ENCODE peak calls at places on chromosomes 16 and 17, in ten cellular contexts. One of them, this sample, is unnamed.
A peak's percentile ranks its signal among the peaks of the same experiment; 100 is the strongest.

GRCh38 chr17:40065771-40066510 is 3.2 kb downstream of the THRA start:
- DNase-seq in fibroblast of lung: no peak
- DNase-seq in GM23248: no peak
- DNase-seq in GM23338: no peak
- DNase-seq in CD4-positive, alpha-beta memory T cell: no peak
- DNase-seq in A549: no peak
- DNase-seq in effector memory CD4-positive, alpha-beta T cell: no peak
- DNase-seq in upper lobe of right lung: no peak
- DNase-seq in sigmoid colon: peak; percentile 73
- DNase-seq in body of pancreas: no peak
- DNase-seq in this sample: no peak

GRCh38 chr17:61736438-61736837 is 126.9 kb downstream of the BRIP1 start:
- DNase-seq in A549: no peak
- DNase-seq in GM23338: no peak
- DNase-seq in fibroblast of lung: no peak
- DNase-seq in GM23248: no peak
- DNase-seq in upper lobe of right lung: no peak
- DNase-seq in CD4-positive, alpha-beta memory T cell: no peak
- DNase-seq in effector memory CD4-positive, alpha-beta T cell: no peak
- DNase-seq in body of pancreas: no peak
- DNase-seq in sigmoid colon: no peak
- DNase-seq in this sample: no peak

GRCh38 chr17:83078378-83079339 is 750 bp upstream of the METRNL start:
- DNase-seq in GM23338: no peak
- DNase-seq in CD4-positive, alpha-beta memory T cell: peak; percentile 21
- DNase-seq in upper lobe of right lung: no peak
- DNase-seq in effector memory CD4-positive, alpha-beta T cell: no peak
- DNase-seq in fibroblast of lung: no peak
- DNase-seq in body of pancreas: peak; percentile 33
- DNase-seq in GM23248: peak; percentile 63
- DNase-seq in sigmoid colon: peak; percentile 80
- DNase-seq in A549: no peak
- DNase-seq in this sample: no peak

GRCh38 chr17:19756551-19756950 is 8.5 kb upstream of the ALDH3A1 start:
- DNase-seq in upper lobe of right lung: no peak
- DNase-seq in A549: no peak
- DNase-seq in GM23248: no peak
- DNase-seq in fibroblast of lung: no peak
- DNase-seq in sigmoid colon: no peak
- DNase-seq in body of pancreas: no peak
- DNase-seq in GM23338: no peak
- DNase-seq in effector memory CD4-positive, alpha-beta T cell: no peak
- DNase-seq in CD4-positive, alpha-beta memory T cell: no peak
- DNase-seq in this sample: no peak

GRCh38 chr17:5237541-5238016 is 2.9 kb upstream of the SCIMP start:
- DNase-seq in upper lobe of right lung: peak; percentile 69
- DNase-seq in body of pancreas: peak; percentile 62
- DNase-seq in sigmoid colon: no peak
- DNase-seq in CD4-positive, alpha-beta memory T cell: no peak
- DNase-seq in fibroblast of lung: peak; percentile 30
- DNase-seq in A549: peak; percentile 90
- DNase-seq in GM23248: peak; percentile 65
- DNase-seq in GM23338: peak; percentile 93
- DNase-seq in effector memory CD4-positive, alpha-beta T cell: no peak
- DNase-seq in this sample: peak; percentile 78

GRCh38 chr17:66304304-66305174 is 2.1 kb downstream of the PRKCA start:
- DNase-seq in body of pancreas: peak; percentile 18
- DNase-seq in CD4-positive, alpha-beta memory T cell: no peak
- DNase-seq in fibroblast of lung: peak; percentile 51
- DNase-seq in upper lobe of right lung: no peak
- DNase-seq in GM23338: peak; percentile 80
- DNase-seq in effector memory CD4-positive, alpha-beta T cell: no peak
- DNase-seq in A549: peak; percentile 66
- DNase-seq in sigmoid colon: no peak
- DNase-seq in GM23248: peak; percentile 24
- DNase-seq in this sample: peak; percentile 48

GRCh38 chr17:34110315-34110714 is 144.8 kb upstream of the CCL2 start:
- DNase-seq in GM23248: no peak
- DNase-seq in CD4-positive, alpha-beta memory T cell: no peak
- DNase-seq in body of pancreas: peak; percentile 76
- DNase-seq in A549: no peak
- DNase-seq in effector memory CD4-positive, alpha-beta T cell: no peak
- DNase-seq in GM23338: peak; percentile 34
- DNase-seq in fibroblast of lung: no peak
- DNase-seq in upper lobe of right lung: no peak
- DNase-seq in sigmoid colon: no peak
- DNase-seq in this sample: no peak

GRCh38 chr17:32226881-32227280 is 38.8 kb upstream of the RHBDL3 start:
- DNase-seq in upper lobe of right lung: no peak
- DNase-seq in A549: no peak
- DNase-seq in body of pancreas: no peak
- DNase-seq in GM23248: no peak
- DNase-seq in effector memory CD4-positive, alpha-beta T cell: no peak
- DNase-seq in sigmoid colon: no peak
- DNase-seq in fibroblast of lung: no peak
- DNase-seq in CD4-positive, alpha-beta memory T cell: no peak
- DNase-seq in GM23338: peak; percentile 53
- DNase-seq in this sample: no peak

GRCh38 chr17:74237321-74237720 is 23.9 kb downstream of the TTYH2 start:
- DNase-seq in body of pancreas: no peak
- DNase-seq in sigmoid colon: no peak
- DNase-seq in effector memory CD4-positive, alpha-beta T cell: no peak
- DNase-seq in GM23248: no peak
- DNase-seq in upper lobe of right lung: no peak
- DNase-seq in GM23338: no peak
- DNase-seq in fibroblast of lung: no peak
- DNase-seq in A549: no peak
- DNase-seq in CD4-positive, alpha-beta memory T cell: no peak
- DNase-seq in this sample: no peak

GRCh38 chr16:889586-889985 is 81.2 kb downstream of the LMF1 start:
- DNase-seq in fibroblast of lung: no peak
- DNase-seq in CD4-positive, alpha-beta memory T cell: no peak
- DNase-seq in GM23338: no peak
- DNase-seq in sigmoid colon: no peak
- DNase-seq in A549: no peak
- DNase-seq in effector memory CD4-positive, alpha-beta T cell: no peak
- DNase-seq in GM23248: no peak
- DNase-seq in body of pancreas: no peak
- DNase-seq in upper lobe of right lung: no peak
- DNase-seq in this sample: no peak
- H3K4me1 ChIP-seq in fibroblast of lung: no peaks in the 10 kb centered on the region
- H3K4me1 ChIP-seq in CD4-positive, alpha-beta memory T cell: no peaks in the 10 kb centered on the region
- H3K4me1 ChIP-seq in GM23338: peaks cover 4% of the 10 kb centered on the region
- H3K4me1 ChIP-seq in sigmoid colon: peaks cover 10% of the 10 kb centered on the region
- H3K4me1 ChIP-seq in A549: no peaks in the 10 kb centered on the region
- H3K4me1 ChIP-seq in effector memory CD4-positive, alpha-beta T cell: no peaks in the 10 kb centered on the region
- H3K4me1 ChIP-seq in GM23248: no peaks in the 10 kb centered on the region
- H3K4me1 ChIP-seq in body of pancreas: no peaks in the 10 kb centered on the region
- H3K4me1 ChIP-seq in upper lobe of right lung: no peaks in the 10 kb centered on the region
- H3K4me1 ChIP-seq in this sample: no peaks in the 10 kb centered on the region

DNA sequence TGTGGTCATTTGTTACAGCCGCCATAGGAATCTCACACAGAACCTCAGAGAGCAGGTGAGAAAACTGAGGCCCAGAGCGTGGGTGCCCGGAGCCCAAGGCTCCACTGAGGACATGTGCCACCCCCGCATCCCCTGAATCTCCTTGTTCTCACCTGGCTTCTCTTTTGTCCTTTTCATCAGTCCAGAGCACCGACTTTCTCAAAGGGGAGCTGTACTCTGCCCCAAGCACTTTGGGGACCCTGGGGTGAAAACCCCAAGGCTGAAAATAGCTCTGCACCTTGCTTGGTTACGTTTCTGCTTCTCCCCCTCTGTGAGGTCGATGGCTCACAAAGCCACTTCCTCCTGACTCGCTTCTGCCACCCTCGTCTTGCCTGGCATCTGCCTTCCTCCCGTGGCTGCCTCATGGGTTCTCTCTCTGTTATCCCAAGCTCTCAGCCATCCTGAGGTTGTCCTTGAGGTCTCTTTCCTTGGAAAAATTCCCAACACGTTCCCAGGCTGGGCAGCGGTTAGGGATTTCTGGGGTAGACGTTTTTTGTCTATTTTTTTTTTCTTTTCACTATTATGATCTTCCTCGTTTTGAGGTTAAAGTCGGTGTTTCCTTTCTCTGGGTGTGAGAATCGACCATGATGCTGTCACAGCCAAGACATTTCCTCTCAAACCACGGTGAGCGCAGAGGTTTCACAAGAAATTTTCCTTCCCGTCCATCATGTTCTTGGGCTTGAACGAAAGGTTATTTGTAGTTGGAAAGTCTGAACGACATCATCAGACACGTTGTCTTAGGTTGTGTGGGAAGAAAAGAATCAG is 37.2 kb downstream of the IRF8 start:
- DNase-seq in A549: no peak
- DNase-seq in sigmoid colon: no peak
- DNase-seq in CD4-positive, alpha-beta memory T cell: peak; percentile 75
- DNase-seq in GM23248: no peak
- DNase-seq in GM23338: no peak
- DNase-seq in body of pancreas: no peak
- DNase-seq in fibroblast of lung: peak; percentile 35
- DNase-seq in upper lobe of right lung: no peak
- DNase-seq in effector memory CD4-positive, alpha-beta T cell: peak; percentile 47
- DNase-seq in this sample: no peak
- H3K4me3 ChIP-seq in A549: no peak overlapping the region
- H3K4me3 ChIP-seq in sigmoid colon: no peak overlapping the region
- H3K4me3 ChIP-seq in CD4-positive, alpha-beta memory T cell: peak overlapping the region; percentile 49
- H3K4me3 ChIP-seq in GM23248: no peak overlapping the region
- H3K4me3 ChIP-seq in GM23338: no peak overlapping the region
- H3K4me3 ChIP-seq in body of pancreas: no peak overlapping the region
- H3K4me3 ChIP-seq in fibroblast of lung: no peak overlapping the region
- H3K4me3 ChIP-seq in upper lobe of right lung: no peak overlapping the region
- H3K4me3 ChIP-seq in effector memory CD4-positive, alpha-beta T cell: peak overlapping the region; percentile 32
- H3K4me3 ChIP-seq in this sample: no peak overlapping the region

GRCh38 chr17:17540935-17541639 is 44.9 kb upstream of the RASD1 start:
- DNase-seq in GM23248: no peak
- DNase-seq in CD4-positive, alpha-beta memory T cell: no peak
- DNase-seq in fibroblast of lung: no peak
- DNase-seq in upper lobe of right lung: no peak
- DNase-seq in effector memory CD4-positive, alpha-beta T cell: no peak
- DNase-seq in sigmoid colon: no peak
- DNase-seq in GM23338: no peak
- DNase-seq in body of pancreas: no peak
- DNase-seq in A549: no peak
- DNase-seq in this sample: no peak
- H3K4me1 ChIP-seq in GM23248: peaks cover 8% of the 10 kb centered on the region
- H3K4me1 ChIP-seq in CD4-positive, alpha-beta memory T cell: no peaks in the 10 kb centered on the region
- H3K4me1 ChIP-seq in fibroblast of lung: no peaks in the 10 kb centered on the region
- H3K4me1 ChIP-seq in upper lobe of right lung: peaks cover 7% of the 10 kb centered on the region
- H3K4me1 ChIP-seq in effector memory CD4-positive, alpha-beta T cell: no peaks in the 10 kb centered on the region
- H3K4me1 ChIP-seq in sigmoid colon: peaks cover 20% of the 10 kb centered on the region
- H3K4me1 ChIP-seq in GM23338: no peaks in the 10 kb centered on the region
- H3K4me1 ChIP-seq in body of pancreas: peaks cover 59% of the 10 kb centered on the region
- H3K4me1 ChIP-seq in A549: peaks cover 38% of the 10 kb centered on the region
- H3K4me1 ChIP-seq in this sample: peaks cover 6% of the 10 kb centered on the region

GRCh38 chr17:63552211-63552610 is 1.9 kb downstream of the DCAF7 start:
- DNase-seq in CD4-positive, alpha-beta memory T cell: no peak
- DNase-seq in GM23338: no peak
- DNase-seq in sigmoid colon: no peak
- DNase-seq in body of pancreas: no peak
- DNase-seq in effector memory CD4-positive, alpha-beta T cell: no peak
- DNase-seq in A549: no peak
- DNase-seq in fibroblast of lung: peak; percentile 13
- DNase-seq in upper lobe of right lung: no peak
- DNase-seq in GM23248: peak; percentile 50
- DNase-seq in this sample: peak; percentile 2
- H3K4me3 ChIP-seq in CD4-positive, alpha-beta memory T cell: peak overlapping the region; percentile 38
- H3K4me3 ChIP-seq in GM23338: peak overlapping the region; percentile 84
- H3K4me3 ChIP-seq in sigmoid colon: peak overlapping the region; percentile 66
- H3K4me3 ChIP-seq in body of pancreas: no peak overlapping the region
- H3K4me3 ChIP-seq in effector memory CD4-positive, alpha-beta T cell: peak overlapping the region; percentile 15
- H3K4me3 ChIP-seq in A549: peak overlapping the region; percentile 99
- H3K4me3 ChIP-seq in fibroblast of lung: peak overlapping the region; percentile 93
- H3K4me3 ChIP-seq in upper lobe of right lung: peak overlapping the region; percentile 99
- H3K4me3 ChIP-seq in GM23248: peak overlapping the region; percentile 82
- H3K4me3 ChIP-seq in this sample: peak overlapping the region; percentile 94

GRCh38 chr17:81520021-81520894 is 7.7 kb upstream of the ACTG1 start:
- DNase-seq in A549: no peak
- DNase-seq in fibroblast of lung: no peak
- DNase-seq in GM23248: no peak
- DNase-seq in body of pancreas: peak; percentile 29
- DNase-seq in upper lobe of right lung: peak; percentile 67
- DNase-seq in effector memory CD4-positive, alpha-beta T cell: no peak
- DNase-seq in GM23338: no peak
- DNase-seq in CD4-positive, alpha-beta memory T cell: no peak
- DNase-seq in sigmoid colon: no peak
- DNase-seq in this sample: no peak

GRCh38 chr17:81524865-81525159 is 3.4 kb upstream of the FSCN2 start:
- DNase-seq in body of pancreas: no peak
- DNase-seq in A549: no peak
- DNase-seq in effector memory CD4-positive, alpha-beta T cell: no peak
- DNase-seq in sigmoid colon: no peak
- DNase-seq in CD4-positive, alpha-beta memory T cell: no peak
- DNase-seq in upper lobe of right lung: no peak
- DNase-seq in GM23248: no peak
- DNase-seq in GM23338: no peak
- DNase-seq in fibroblast of lung: no peak
- DNase-seq in this sample: no peak

GRCh38 chr17:81523139-81524062 is 4.8 kb upstream of the FSCN2 start:
- DNase-seq in body of pancreas: no peak
- DNase-seq in GM23248: peak; percentile 89
- DNase-seq in effector memory CD4-positive, alpha-beta T cell: no peak
- DNase-seq in A549: no peak
- DNase-seq in fibroblast of lung: no peak
- DNase-seq in CD4-positive, alpha-beta memory T cell: no peak
- DNase-seq in sigmoid colon: peak; percentile 83
- DNase-seq in upper lobe of right lung: no peak
- DNase-seq in GM23338: peak; percentile 92
- DNase-seq in this sample: peak; percentile 51

GRCh38 chr17:81524063-81524864 is 3.9 kb upstream of the FSCN2 start:
- DNase-seq in effector memory CD4-positive, alpha-beta T cell: no peak
- DNase-seq in body of pancreas: no peak
- DNase-seq in GM23248: no peak
- DNase-seq in fibroblast of lung: no peak
- DNase-seq in GM23338: no peak
- DNase-seq in A549: no peak
- DNase-seq in sigmoid colon: no peak
- DNase-seq in CD4-positive, alpha-beta memory T cell: no peak
- DNase-seq in upper lobe of right lung: no peak
- DNase-seq in this sample: no peak

GRCh38 chr17:81522491-81523125 is 5.6 kb upstream of the FSCN2 start:
- DNase-seq in A549: no peak
- DNase-seq in fibroblast of lung: no peak
- DNase-seq in GM23338: no peak
- DNase-seq in GM23248: no peak
- DNase-seq in body of pancreas: no peak
- DNase-seq in sigmoid colon: no peak
- DNase-seq in upper lobe of right lung: no peak
- DNase-seq in CD4-positive, alpha-beta memory T cell: no peak
- DNase-seq in effector memory CD4-positive, alpha-beta T cell: no peak
- DNase-seq in this sample: no peak
- H3K4me1 ChIP-seq in A549: peaks cover 22% of the 10 kb centered on the region
- H3K4me1 ChIP-seq in fibroblast of lung: peaks cover 14% of the 10 kb centered on the region
- H3K4me1 ChIP-seq in GM23338: peaks cover 11% of the 10 kb centered on the region
- H3K4me1 ChIP-seq in GM23248: peaks cover 23% of the 10 kb centered on the region
- H3K4me1 ChIP-seq in body of pancreas: peaks cover 27% of the 10 kb centered on the region
- H3K4me1 ChIP-seq in sigmoid colon: peaks cover 46% of the 10 kb centered on the region
- H3K4me1 ChIP-seq in upper lobe of right lung: peaks cover 24% of the 10 kb centered on the region
- H3K4me1 ChIP-seq in CD4-positive, alpha-beta memory T cell: peaks cover 19% of the 10 kb centered on the region
- H3K4me1 ChIP-seq in effector memory CD4-positive, alpha-beta T cell: peaks cover 18% of the 10 kb centered on the region
- H3K4me1 ChIP-seq in this sample: no peaks in the 10 kb centered on the region

GRCh38 chr16:17460890-17461289 is 9.9 kb downstream of the XYLT1 start:
- DNase-seq in fibroblast of lung: peak; percentile 39
- DNase-seq in upper lobe of right lung: no peak
- DNase-seq in GM23248: peak; percentile 32
- DNase-seq in GM23338: no peak
- DNase-seq in A549: no peak
- DNase-seq in body of pancreas: no peak
- DNase-seq in effector memory CD4-positive, alpha-beta T cell: no peak
- DNase-seq in CD4-positive, alpha-beta memory T cell: no peak
- DNase-seq in sigmoid colon: no peak
- DNase-seq in this sample: no peak
- H3K4me3 ChIP-seq in fibroblast of lung: no peak overlapping the region
- H3K4me3 ChIP-seq in upper lobe of right lung: no peak overlapping the region
- H3K4me3 ChIP-seq in GM23248: no peak overlapping the region
- H3K4me3 ChIP-seq in GM23338: no peak overlapping the region
- H3K4me3 ChIP-seq in A549: no peak overlapping the region
- H3K4me3 ChIP-seq in body of pancreas: no peak overlapping the region
- H3K4me3 ChIP-seq in effector memory CD4-positive, alpha-beta T cell: no peak overlapping the region
- H3K4me3 ChIP-seq in CD4-positive, alpha-beta memory T cell: no peak overlapping the region
- H3K4me3 ChIP-seq in sigmoid colon: no peak overlapping the region
- H3K4me3 ChIP-seq in this sample: no peak overlapping the region